ENCODE peak calls at places on chromosomes 16 and 17, in six cellular contexts. One of them, this sample, is unnamed.

GRCh38 chr16:24858219-24859041 is 12.7 kb downstream of the SLC5A11 start:
- DNase-seq in cardiac muscle cell: peak; percentile 88
- DNase-seq in neural progenitor cell: peak; percentile 87
- DNase-seq in right lobe of liver: no peak
- DNase-seq in NB4: peak; percentile 75
- DNase-seq in fibroblast of mammary gland: peak; percentile 52
- DNase-seq in this sample: peak; percentile 64

GRCh38 chr17:34375598-34375997 is 12.6 kb upstream of the CCL1 start:
- DNase-seq in right lobe of liver: no peak
- DNase-seq in neural progenitor cell: no peak
- DNase-seq in cardiac muscle cell: no peak
- DNase-seq in NB4: no peak
- DNase-seq in fibroblast of mammary gland: no peak
- DNase-seq in this sample: peak; percentile 7

GRCh38 chr17:75514299-75515228 is 773 bp downstream of the CASKIN2 start:
- DNase-seq in fibroblast of mammary gland: no peak
- DNase-seq in neural progenitor cell: peak; percentile 68
- DNase-seq in cardiac muscle cell: peak; percentile 56
- DNase-seq in NB4: peak; percentile 42
- DNase-seq in right lobe of liver: no peak
- DNase-seq in this sample: peak; percentile 88

GRCh38 chr16:89602273-89602951 is 11.0 kb upstream of the DPEP1 start:
- DNase-seq in neural progenitor cell: peak; percentile 88
- DNase-seq in right lobe of liver: no peak
- DNase-seq in cardiac muscle cell: peak; percentile 44
- DNase-seq in fibroblast of mammary gland: peak; percentile 86
- DNase-seq in NB4: peak; percentile 88
- DNase-seq in this sample: peak; percentile 93

GRCh38 chr16:81694494-81695285 is 84.4 kb upstream of the PLCG2 start:
- DNase-seq in neural progenitor cell: peak; percentile 74
- DNase-seq in NB4: no peak
- DNase-seq in cardiac muscle cell: no peak
- DNase-seq in right lobe of liver: no peak
- DNase-seq in fibroblast of mammary gland: no peak
- DNase-seq in this sample: no peak

GRCh38 chr17:47232465-47232864 is 21.2 kb upstream of the ITGB3 start:
- DNase-seq in neural progenitor cell: no peak
- DNase-seq in cardiac muscle cell: no peak
- DNase-seq in fibroblast of mammary gland: no peak
- DNase-seq in NB4: no peak
- DNase-seq in right lobe of liver: no peak
- DNase-seq in this sample: no peak

GRCh38 chr16:10150906-10151305 is 31.3 kb downstream of the GRIN2A start:
- DNase-seq in right lobe of liver: no peak
- DNase-seq in neural progenitor cell: no peak
- DNase-seq in NB4: peak; percentile 11
- DNase-seq in fibroblast of mammary gland: peak; percentile 7
- DNase-seq in cardiac muscle cell: no peak
- DNase-seq in this sample: no peak

GRCh38 chr16:1289480-1289872 is 20.0 kb upstream of the UBE2I start:
- DNase-seq in right lobe of liver: no peak
- DNase-seq in cardiac muscle cell: no peak
- DNase-seq in fibroblast of mammary gland: no peak
- DNase-seq in neural progenitor cell: peak; percentile 31
- DNase-seq in NB4: no peak
- DNase-seq in this sample: no peak

GRCh38 chr17:14427914-14428639 is 127.2 kb downstream of the HS3ST3B1 start:
- DNase-seq in neural progenitor cell: no peak
- DNase-seq in cardiac muscle cell: no peak
- DNase-seq in right lobe of liver: no peak
- DNase-seq in fibroblast of mammary gland: no peak
- DNase-seq in NB4: peak; percentile 65
- DNase-seq in this sample: no peak

GRCh38 chr16:27405546-27406451 is 3.8 kb downstream of the IL21R start:
- DNase-seq in right lobe of liver: no peak
- DNase-seq in fibroblast of mammary gland: peak; percentile 26
- DNase-seq in neural progenitor cell: no peak
- DNase-seq in NB4: no peak
- DNase-seq in cardiac muscle cell: no peak
- DNase-seq in this sample: no peak

GRCh38 chr17:62782730-62783260 is 25.3 kb downstream of the MARCHF10 start:
- DNase-seq in right lobe of liver: no peak
- DNase-seq in fibroblast of mammary gland: no peak
- DNase-seq in neural progenitor cell: no peak
- DNase-seq in NB4: peak; percentile 19
- DNase-seq in cardiac muscle cell: no peak
- DNase-seq in this sample: no peak

GRCh38 chr17:40671282-40671681 is 6.3 kb upstream of the KRT222 start:
- DNase-seq in NB4: no peak
- DNase-seq in right lobe of liver: no peak
- DNase-seq in cardiac muscle cell: no peak
- DNase-seq in fibroblast of mammary gland: no peak
- DNase-seq in neural progenitor cell: no peak
- DNase-seq in this sample: no peak

GRCh38 chr17:40110457-40110856 is 10.1 kb upstream of the NR1D1 start:
- DNase-seq in right lobe of liver: peak; percentile 56
- DNase-seq in fibroblast of mammary gland: no peak
- DNase-seq in NB4: no peak
- DNase-seq in neural progenitor cell: no peak
- DNase-seq in cardiac muscle cell: no peak
- DNase-seq in this sample: no peak

GRCh38 chr16:52407778-52408177 is 139.2 kb downstream of the TOX3 start:
- DNase-seq in neural progenitor cell: no peak
- DNase-seq in fibroblast of mammary gland: no peak
- DNase-seq in NB4: no peak
- DNase-seq in right lobe of liver: no peak
- DNase-seq in cardiac muscle cell: no peak
- DNase-seq in this sample: peak; percentile 4

GRCh38 chr17:13984956-13985355 is 84.3 kb upstream of the COX10 start:
- DNase-seq in right lobe of liver: no peak
- DNase-seq in cardiac muscle cell: no peak
- DNase-seq in neural progenitor cell: no peak
- DNase-seq in NB4: no peak
- DNase-seq in fibroblast of mammary gland: no peak
- DNase-seq in this sample: no peak

GRCh38 chr17:47705536-47706481 is 11.8 kb downstream of the TBKBP1 start:
- DNase-seq in fibroblast of mammary gland: no peak
- DNase-seq in neural progenitor cell: no peak
- DNase-seq in cardiac muscle cell: no peak
- DNase-seq in NB4: no peak
- DNase-seq in right lobe of liver: no peak
- DNase-seq in this sample: no peak

GRCh38 chr17:76466775-76467130 is 650 bp upstream of the AANAT start:
- DNase-seq in NB4: no peak
- DNase-seq in fibroblast of mammary gland: no peak
- DNase-seq in cardiac muscle cell: no peak
- DNase-seq in right lobe of liver: no peak
- DNase-seq in neural progenitor cell: no peak
- DNase-seq in this sample: no peak

GRCh38 chr17:44004761-44005526 is 522 bp downstream of the NAGS start:
- DNase-seq in fibroblast of mammary gland: no peak
- DNase-seq in NB4: no peak
- DNase-seq in neural progenitor cell: peak; percentile 58
- DNase-seq in right lobe of liver: peak; percentile 85
- DNase-seq in cardiac muscle cell: peak; percentile 34
- DNase-seq in this sample: peak; percentile 54

GRCh38 chr16:75754126-75754525 is 27.8 kb upstream of the CPHXL start:
- DNase-seq in NB4: no peak
- DNase-seq in neural progenitor cell: no peak
- DNase-seq in fibroblast of mammary gland: peak; percentile 48
- DNase-seq in right lobe of liver: no peak
- DNase-seq in cardiac muscle cell: no peak
- DNase-seq in this sample: peak; percentile 94

DNA sequence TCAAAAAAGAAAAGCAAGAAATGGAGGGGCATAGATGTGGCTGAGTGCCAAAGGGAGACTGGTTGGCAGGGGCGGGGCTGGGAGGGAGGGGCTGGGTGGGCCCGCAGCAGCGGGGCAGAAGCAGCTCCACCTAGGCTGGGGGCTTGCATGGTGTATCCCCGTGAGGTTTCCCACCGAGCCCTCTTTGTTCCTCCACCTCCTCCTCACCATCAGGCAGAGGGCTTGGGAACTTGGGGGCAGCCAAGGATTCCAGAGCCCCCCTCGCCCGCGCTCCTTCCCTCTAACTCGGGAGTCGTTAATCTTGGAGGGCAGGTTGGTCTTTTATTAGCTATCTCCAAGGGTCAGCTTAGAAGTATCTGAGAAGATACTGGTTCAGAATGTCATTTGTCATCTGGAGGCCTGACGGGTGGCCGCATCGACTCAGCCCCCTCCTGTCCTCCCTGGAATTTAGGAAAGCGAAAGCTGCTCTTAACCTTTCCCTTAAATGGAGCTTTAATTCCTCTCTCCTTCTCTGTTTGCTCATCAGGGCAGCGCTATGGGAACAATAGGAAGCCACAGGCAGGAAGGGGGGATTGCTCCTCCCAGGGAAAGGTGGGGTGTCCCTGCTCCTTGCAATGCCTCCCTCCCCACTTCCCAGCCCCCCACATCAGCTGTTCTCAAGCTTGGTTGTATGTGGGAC is 274.3 kb upstream of the XYLT1 start:
- DNase-seq in neural progenitor cell: peak; percentile 76
- DNase-seq in cardiac muscle cell: peak; percentile 25
- DNase-seq in fibroblast of mammary gland: no peak
- DNase-seq in NB4: no peak
- DNase-seq in right lobe of liver: no peak
- DNase-seq in this sample: no peak
- H3K4me3 ChIP-seq in neural progenitor cell: peak overlapping the region; percentile 38
- H3K4me3 ChIP-seq in cardiac muscle cell: no peak overlapping the region
- H3K4me3 ChIP-seq in fibroblast of mammary gland: no peak overlapping the region
- H3K4me3 ChIP-seq in NB4: no peak overlapping the region
- H3K4me3 ChIP-seq in right lobe of liver: no peak overlapping the region
- H3K4me3 ChIP-seq in this sample: no peak overlapping the region

DNA sequence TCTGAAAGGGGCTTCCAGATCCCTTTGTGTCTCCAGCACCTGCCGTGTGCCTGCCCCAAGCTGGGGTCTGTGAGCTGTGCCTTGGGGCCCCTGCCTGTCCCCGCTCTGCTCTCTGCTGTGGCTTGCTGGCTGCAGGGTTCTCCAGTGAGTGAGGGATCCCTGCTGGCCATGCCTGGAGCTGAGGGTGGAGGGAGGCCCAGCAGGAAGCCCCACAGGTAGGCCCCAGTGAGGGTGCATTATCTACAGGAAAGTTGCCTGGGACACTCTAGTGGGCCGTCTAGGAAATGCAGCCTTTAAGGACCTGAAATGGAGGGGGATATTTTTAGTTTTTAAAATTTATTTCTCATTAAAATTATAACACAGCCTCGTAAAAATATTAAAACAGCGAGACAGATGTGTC is 50.9 kb downstream of the JPH3 start:
- DNase-seq in cardiac muscle cell: peak; percentile 39
- DNase-seq in fibroblast of mammary gland: no peak
- DNase-seq in right lobe of liver: no peak
- DNase-seq in NB4: peak; percentile 40
- DNase-seq in neural progenitor cell: no peak
- DNase-seq in this sample: no peak
- TF ChIP-seq CTCF in cardiac muscle cell: peak; percentile 48
- TF ChIP-seq CTCF in fibroblast of mammary gland: peak; percentile 42
- TF ChIP-seq CTCF in right lobe of liver: peak; percentile 18
- TF ChIP-seq CTCF in NB4: peak; percentile 40
- TF ChIP-seq CTCF in neural progenitor cell: peak; percentile 47
- TF ChIP-seq CTCF in this sample: peak; percentile 48

GRCh38 chr17:11238710-11239109 is 2.3 kb upstream of the SHISA6 start:
- DNase-seq in fibroblast of mammary gland: no peak
- DNase-seq in neural progenitor cell: no peak
- DNase-seq in right lobe of liver: no peak
- DNase-seq in NB4: peak; percentile 20
- DNase-seq in cardiac muscle cell: no peak
- DNase-seq in this sample: peak; percentile 43

GRCh38 chr17:11239379-11239970 is 1.5 kb upstream of the SHISA6 start:
- DNase-seq in cardiac muscle cell: no peak
- DNase-seq in NB4: no peak
- DNase-seq in right lobe of liver: no peak
- DNase-seq in fibroblast of mammary gland: no peak
- DNase-seq in neural progenitor cell: no peak
- DNase-seq in this sample: no peak

GRCh38 chr17:11241611-11242226 is 706 bp downstream of the SHISA6 start:
- DNase-seq in cardiac muscle cell: no peak
- DNase-seq in fibroblast of mammary gland: no peak
- DNase-seq in right lobe of liver: no peak
- DNase-seq in neural progenitor cell: no peak
- DNase-seq in NB4: no peak
- DNase-seq in this sample: no peak

GRCh38 chr17:11240841-11241610 is at the start of gene SHISA6:
- DNase-seq in cardiac muscle cell: peak; percentile 40
- DNase-seq in neural progenitor cell: peak; percentile 80
- DNase-seq in right lobe of liver: no peak
- DNase-seq in fibroblast of mammary gland: no peak
- DNase-seq in NB4: no peak
- DNase-seq in this sample: no peak

DNA sequence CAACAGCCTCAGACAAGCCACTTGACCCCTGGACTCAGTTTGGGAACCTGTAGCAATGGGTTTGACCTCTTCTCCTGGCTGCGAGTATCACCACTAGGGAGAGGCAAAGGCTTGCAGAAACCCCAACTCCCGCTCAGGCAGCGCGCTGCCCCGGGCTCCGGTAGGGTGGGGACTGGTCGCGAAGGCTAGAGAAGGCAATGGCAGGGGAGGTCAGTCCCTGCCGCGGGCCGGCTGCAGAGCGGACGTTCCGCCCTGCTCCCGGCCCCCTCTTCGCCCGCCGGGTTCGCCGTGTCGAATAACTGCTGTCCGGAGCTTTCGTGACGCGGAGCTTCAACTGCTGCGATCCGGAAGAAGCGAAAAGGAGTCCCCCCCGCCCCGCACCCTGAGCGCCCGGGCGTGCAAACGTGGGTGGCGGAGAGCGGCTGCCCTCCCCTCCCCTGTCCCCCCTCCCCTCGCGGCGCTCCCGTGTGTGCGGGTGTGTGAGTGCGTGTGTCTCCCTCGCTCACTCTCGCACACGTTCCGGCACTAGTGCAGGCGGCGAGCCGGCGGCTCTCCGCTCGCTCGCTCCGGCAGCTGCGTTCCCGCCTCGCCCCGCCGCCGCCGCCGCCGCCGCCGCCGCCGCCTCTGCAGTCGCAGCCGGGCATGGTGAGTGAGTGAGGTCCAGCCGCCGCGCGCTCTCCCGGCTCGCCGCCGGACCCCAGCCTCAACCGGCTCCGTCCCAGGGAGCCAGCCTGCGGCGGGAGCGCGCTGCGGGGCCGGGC is 792 bp upstream of the SHISA6 start:
- DNase-seq in neural progenitor cell: peak; percentile 83
- DNase-seq in right lobe of liver: no peak
- DNase-seq in fibroblast of mammary gland: no peak
- DNase-seq in NB4: no peak
- DNase-seq in cardiac muscle cell: peak; percentile 65
- DNase-seq in this sample: no peak
- H3K4me3 ChIP-seq in neural progenitor cell: peak overlapping the region; percentile 63
- H3K4me3 ChIP-seq in right lobe of liver: no peak overlapping the region
- H3K4me3 ChIP-seq in fibroblast of mammary gland: no peak overlapping the region
- H3K4me3 ChIP-seq in NB4: no peak overlapping the region
- H3K4me3 ChIP-seq in cardiac muscle cell: peak overlapping the region; percentile 39
- H3K4me3 ChIP-seq in this sample: no peak overlapping the region

GRCh38 chr17:30717290-30718098 is 107.0 kb downstream of the CRLF3 start:
- DNase-seq in neural progenitor cell: no peak
- DNase-seq in cardiac muscle cell: no peak
- DNase-seq in fibroblast of mammary gland: no peak
- DNase-seq in right lobe of liver: peak; percentile 7
- DNase-seq in NB4: no peak
- DNase-seq in this sample: no peak

GRCh38 chr17:30720013-30720471 is 104.5 kb downstream of the CRLF3 start:
- DNase-seq in right lobe of liver: peak; percentile 50
- DNase-seq in cardiac muscle cell: no peak
- DNase-seq in fibroblast of mammary gland: no peak
- DNase-seq in neural progenitor cell: no peak
- DNase-seq in NB4: no peak
- DNase-seq in this sample: no peak

GRCh38 chr17:30716461-30717289 is 107.8 kb downstream of the CRLF3 start:
- DNase-seq in cardiac muscle cell: no peak
- DNase-seq in right lobe of liver: peak; percentile 35
- DNase-seq in NB4: peak; percentile 74
- DNase-seq in fibroblast of mammary gland: peak; percentile 40
- DNase-seq in neural progenitor cell: no peak
- DNase-seq in this sample: no peak
- TF ChIP-seq CTCF in cardiac muscle cell: peak; percentile 27
- TF ChIP-seq CTCF in right lobe of liver: no peak
- TF ChIP-seq CTCF in NB4: peak; percentile 48
- TF ChIP-seq CTCF in fibroblast of mammary gland: peak; percentile 21
- TF ChIP-seq CTCF in neural progenitor cell: peak; percentile 31
- TF ChIP-seq CTCF in this sample: peak; percentile 12